ENCODE peak calls at places on chromosomes 4 and X, in five cellular contexts. One of them, this sample, is unnamed. For H3K9me3 and H3K4me1, the result is how much of the 10 kb centered on the place peaks cover.

GRCh38 chr4:183960021-183960420 is 54.9 kb downstream of the STOX2 start:
- DNase-seq in CD8-positive, alpha-beta T cell: no peak
- DNase-seq in ovary: peak
- DNase-seq in fibroblast of lung: peak
- DNase-seq in Peyer's patch: peak
- DNase-seq in this sample: peak

GRCh38 chr4:98318521-98318920 is 57.3 kb downstream of the RAP1GDS1 start:
- DNase-seq in CD8-positive, alpha-beta T cell: no peak
- DNase-seq in ovary: no peak
- DNase-seq in fibroblast of lung: no peak
- DNase-seq in Peyer's patch: no peak
- DNase-seq in this sample: no peak

GRCh38 chr4:99156992-99157391 is 12.9 kb upstream of the ADH4 start:
- DNase-seq in CD8-positive, alpha-beta T cell: no peak
- DNase-seq in ovary: no peak
- DNase-seq in fibroblast of lung: no peak
- DNase-seq in Peyer's patch: no peak
- DNase-seq in this sample: no peak

GRCh38 chrX:130057209-130057608 is 53.1 kb downstream of the ELF4 start:
- DNase-seq in CD8-positive, alpha-beta T cell: no peak
- DNase-seq in ovary: no peak
- DNase-seq in fibroblast of lung: no peak
- DNase-seq in Peyer's patch: no peak
- DNase-seq in this sample: no peak

GRCh38 chrX:143027262-143027661 is 1.5 kb downstream of the SPANXN4 start:
- DNase-seq in CD8-positive, alpha-beta T cell: no peak
- DNase-seq in ovary: no peak
- DNase-seq in fibroblast of lung: no peak
- DNase-seq in Peyer's patch: no peak
- DNase-seq in this sample: no peak

GRCh38 chr4:83387922-83388676 is 53.5 kb upstream of the HPSE start:
- DNase-seq in CD8-positive, alpha-beta T cell: no peak
- DNase-seq in ovary: no peak
- DNase-seq in fibroblast of lung: peak
- DNase-seq in Peyer's patch: no peak
- DNase-seq in this sample: no peak

GRCh38 chrX:72169008-72169728 is 12.4 kb upstream of the PIN4 start:
- DNase-seq in CD8-positive, alpha-beta T cell: peak
- DNase-seq in ovary: no peak
- DNase-seq in fibroblast of lung: peak
- DNase-seq in Peyer's patch: peak
- DNase-seq in this sample: no peak

GRCh38 chrX:39507617-39508299 is 590.0 kb downstream of the BCOR start:
- DNase-seq in CD8-positive, alpha-beta T cell: no peak
- DNase-seq in ovary: no peak
- DNase-seq in fibroblast of lung: no peak
- DNase-seq in Peyer's patch: no peak
- DNase-seq in this sample: no peak

GRCh38 chrX:110086162-110086915 is 83.4 kb downstream of the TMEM164 start:
- DNase-seq in CD8-positive, alpha-beta T cell: no peak
- DNase-seq in ovary: no peak
- DNase-seq in fibroblast of lung: peak
- DNase-seq in Peyer's patch: no peak
- DNase-seq in this sample: no peak

GRCh38 chr4:145083891-145084640 is 13.9 kb downstream of the ANAPC10 start:
- DNase-seq in CD8-positive, alpha-beta T cell: no peak
- DNase-seq in ovary: no peak
- DNase-seq in fibroblast of lung: no peak
- DNase-seq in Peyer's patch: no peak
- DNase-seq in this sample: no peak

GRCh38 chrX:11137543-11138139 is 26.5 kb downstream of the HCCS start:
- DNase-seq in CD8-positive, alpha-beta T cell: no peak
- DNase-seq in ovary: no peak
- DNase-seq in fibroblast of lung: peak
- DNase-seq in Peyer's patch: no peak
- DNase-seq in this sample: no peak

GRCh38 chr4:52925531-52925968 is 63.4 kb downstream of the RASL11B start:
- DNase-seq in CD8-positive, alpha-beta T cell: no peak
- DNase-seq in ovary: no peak
- DNase-seq in fibroblast of lung: no peak
- DNase-seq in Peyer's patch: no peak
- DNase-seq in this sample: no peak

GRCh38 chr4:10015140-10015753 is 6.0 kb downstream of the SLC2A9 start:
- DNase-seq in CD8-positive, alpha-beta T cell: no peak
- DNase-seq in ovary: peak
- DNase-seq in fibroblast of lung: peak
- DNase-seq in Peyer's patch: peak
- DNase-seq in this sample: peak

GRCh38 chrX:126065901-126066660 is 100.0 kb downstream of the DCAF12L2 start:
- DNase-seq in CD8-positive, alpha-beta T cell: no peak
- DNase-seq in ovary: no peak
- DNase-seq in fibroblast of lung: no peak
- DNase-seq in Peyer's patch: peak
- DNase-seq in this sample: no peak

GRCh38 chr4:134201216-134202098 is at the start of gene PABPC4L:
- DNase-seq in CD8-positive, alpha-beta T cell: no peak
- DNase-seq in ovary: peak
- DNase-seq in fibroblast of lung: peak
- DNase-seq in Peyer's patch: no peak
- DNase-seq in this sample: peak

GRCh38 chr4:47383829-47384427 is 79.6 kb downstream of the COMMD8 start:
- DNase-seq in CD8-positive, alpha-beta T cell: no peak
- DNase-seq in ovary: no peak
- DNase-seq in fibroblast of lung: peak
- DNase-seq in Peyer's patch: no peak
- DNase-seq in this sample: no peak

GRCh38 chrX:50430917-50431316 is 39.7 kb downstream of the DGKK start:
- DNase-seq in CD8-positive, alpha-beta T cell: no peak
- DNase-seq in ovary: no peak
- DNase-seq in fibroblast of lung: no peak
- DNase-seq in Peyer's patch: no peak
- DNase-seq in this sample: no peak

GRCh38 chr4:147944264-147944663 is 212.4 kb downstream of the ARHGAP10 start:
- DNase-seq in CD8-positive, alpha-beta T cell: no peak
- DNase-seq in ovary: no peak
- DNase-seq in fibroblast of lung: no peak
- DNase-seq in Peyer's patch: no peak
- DNase-seq in this sample: no peak

GRCh38 chr4:145583191-145583590 is 36.0 kb upstream of the MMAA start:
- DNase-seq in CD8-positive, alpha-beta T cell: no peak
- DNase-seq in ovary: no peak
- DNase-seq in fibroblast of lung: no peak
- DNase-seq in Peyer's patch: no peak
- DNase-seq in this sample: no peak

GRCh38 chr4:60463846-60464502 is 736.2 kb upstream of the ADGRL3 start:
- DNase-seq in CD8-positive, alpha-beta T cell: no peak
- DNase-seq in ovary: no peak
- DNase-seq in fibroblast of lung: peak
- DNase-seq in Peyer's patch: no peak
- DNase-seq in this sample: no peak

GRCh38 chr4:10085828-10086505 is 30.6 kb downstream of the WDR1 start:
- DNase-seq in CD8-positive, alpha-beta T cell: no peak
- DNase-seq in ovary: no peak
- DNase-seq in fibroblast of lung: no peak
- DNase-seq in Peyer's patch: peak
- DNase-seq in this sample: no peak

DNA sequence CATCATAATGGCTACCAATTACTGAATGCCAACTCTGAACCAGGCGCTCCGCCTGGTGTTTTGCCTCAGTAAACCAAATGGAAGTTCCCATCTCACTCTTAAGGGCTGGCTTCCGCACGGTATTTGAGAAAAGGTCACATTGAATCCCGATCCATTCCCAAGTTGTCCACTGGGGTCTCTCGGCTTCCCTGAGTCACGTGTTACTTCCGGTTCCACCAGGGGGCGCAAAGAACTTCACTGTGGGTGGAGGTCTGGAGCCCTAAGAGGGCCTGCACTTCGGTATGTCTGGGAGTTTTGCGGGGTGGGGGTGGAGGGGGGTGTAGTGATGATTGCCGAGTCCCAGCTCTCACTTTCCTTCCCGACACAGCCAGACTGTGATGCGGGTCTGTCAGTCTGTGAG is 13.4 kb upstream of the NHS start:
- DNase-seq in CD8-positive, alpha-beta T cell: no peak
- DNase-seq in ovary: no peak
- DNase-seq in fibroblast of lung: no peak
- DNase-seq in Peyer's patch: no peak
- DNase-seq in this sample: peak
- TF ChIP-seq CTCF in CD8-positive, alpha-beta T cell: no peak
- TF ChIP-seq CTCF in ovary: no peak
- TF ChIP-seq CTCF in fibroblast of lung: peak
- TF ChIP-seq CTCF in Peyer's patch: no peak
- TF ChIP-seq CTCF in this sample: no peak

GRCh38 chrX:17160971-17161370 is 214.0 kb upstream of the NHS start:
- DNase-seq in CD8-positive, alpha-beta T cell: no peak
- DNase-seq in ovary: no peak
- DNase-seq in fibroblast of lung: no peak
- DNase-seq in Peyer's patch: no peak
- DNase-seq in this sample: no peak
- H3K9me3 ChIP-seq in CD8-positive, alpha-beta T cell: under half
- H3K9me3 ChIP-seq in ovary: under half
- H3K9me3 ChIP-seq in fibroblast of lung: under half
- H3K9me3 ChIP-seq in Peyer's patch: under half
- H3K9me3 ChIP-seq in this sample: under half

GRCh38 chr4:38044060-38044459 is 83.9 kb downstream of the PTTG2 start:
- DNase-seq in CD8-positive, alpha-beta T cell: no peak
- DNase-seq in ovary: no peak
- DNase-seq in fibroblast of lung: no peak
- DNase-seq in Peyer's patch: no peak
- DNase-seq in this sample: no peak
- H3K4me1 ChIP-seq in CD8-positive, alpha-beta T cell: under half
- H3K4me1 ChIP-seq in ovary: under half
- H3K4me1 ChIP-seq in fibroblast of lung: under half
- H3K4me1 ChIP-seq in Peyer's patch: under half
- H3K4me1 ChIP-seq in this sample: under half

GRCh38 chr4:176376032-176376614 is 56.4 kb downstream of the SPCS3 start:
- DNase-seq in CD8-positive, alpha-beta T cell: no peak
- DNase-seq in ovary: no peak
- DNase-seq in fibroblast of lung: peak
- DNase-seq in Peyer's patch: no peak
- DNase-seq in this sample: no peak
- TF ChIP-seq CTCF in CD8-positive, alpha-beta T cell: peak
- TF ChIP-seq CTCF in ovary: no peak
- TF ChIP-seq CTCF in fibroblast of lung: peak
- TF ChIP-seq CTCF in Peyer's patch: peak
- TF ChIP-seq CTCF in this sample: no peak

DNA sequence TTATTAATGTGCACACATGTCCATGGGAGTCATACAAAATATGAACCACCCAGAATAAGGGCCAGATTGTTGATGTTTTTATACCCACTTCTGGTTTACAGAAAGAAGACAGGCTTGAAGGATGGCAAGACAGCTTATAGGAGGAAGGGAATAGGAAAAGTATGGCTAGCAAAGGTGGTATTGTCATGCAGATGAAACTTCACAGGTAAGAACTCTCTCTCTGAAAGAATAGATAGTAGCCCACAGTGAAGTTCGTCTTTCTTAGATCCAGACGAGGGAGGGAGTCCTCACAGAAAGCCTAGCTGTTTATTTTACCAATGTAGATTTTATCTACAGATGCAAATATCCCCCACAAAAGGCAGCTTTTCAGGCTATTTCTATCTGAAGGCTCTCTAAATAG is 43.7 kb upstream of the SPIN4 start:
- DNase-seq in CD8-positive, alpha-beta T cell: no peak
- DNase-seq in ovary: no peak
- DNase-seq in fibroblast of lung: no peak
- DNase-seq in Peyer's patch: no peak
- DNase-seq in this sample: no peak
- H3K9me3 ChIP-seq in CD8-positive, alpha-beta T cell: under half
- H3K9me3 ChIP-seq in ovary: under half
- H3K9me3 ChIP-seq in fibroblast of lung: under half
- H3K9me3 ChIP-seq in Peyer's patch: under half
- H3K9me3 ChIP-seq in this sample: under half

GRCh38 chr4:87521757-87522374 is 7.3 kb downstream of the SPARCL1 start:
- DNase-seq in CD8-positive, alpha-beta T cell: no peak
- DNase-seq in ovary: no peak
- DNase-seq in fibroblast of lung: peak
- DNase-seq in Peyer's patch: no peak
- DNase-seq in this sample: no peak
- H3K4me1 ChIP-seq in CD8-positive, alpha-beta T cell: under half
- H3K4me1 ChIP-seq in ovary: under half
- H3K4me1 ChIP-seq in fibroblast of lung: under half
- H3K4me1 ChIP-seq in Peyer's patch: under half
- H3K4me1 ChIP-seq in this sample: under half

GRCh38 chr4:89254847-89255246 is 52.8 kb downstream of the GPRIN3 start:
- DNase-seq in CD8-positive, alpha-beta T cell: peak
- DNase-seq in ovary: no peak
- DNase-seq in fibroblast of lung: peak
- DNase-seq in Peyer's patch: peak
- DNase-seq in this sample: peak
- TF ChIP-seq CTCF in CD8-positive, alpha-beta T cell: peak
- TF ChIP-seq CTCF in ovary: peak
- TF ChIP-seq CTCF in fibroblast of lung: peak
- TF ChIP-seq CTCF in Peyer's patch: peak
- TF ChIP-seq CTCF in this sample: peak

GRCh38 chrX:131725001-131725654 is 181.3 kb downstream of the OR13H1 start:
- DNase-seq in CD8-positive, alpha-beta T cell: peak
- DNase-seq in ovary: no peak
- DNase-seq in fibroblast of lung: no peak
- DNase-seq in Peyer's patch: no peak
- DNase-seq in this sample: no peak

GRCh38 chrX:131727778-131728177 is 183.9 kb downstream of the OR13H1 start:
- DNase-seq in CD8-positive, alpha-beta T cell: peak
- DNase-seq in ovary: no peak
- DNase-seq in fibroblast of lung: no peak
- DNase-seq in Peyer's patch: no peak
- DNase-seq in this sample: no peak

GRCh38 chrX:131728295-131729145 is 184.6 kb downstream of the OR13H1 start:
- DNase-seq in CD8-positive, alpha-beta T cell: peak
- DNase-seq in ovary: peak
- DNase-seq in fibroblast of lung: no peak
- DNase-seq in Peyer's patch: peak
- DNase-seq in this sample: peak

GRCh38 chrX:131724292-131724691 is 180.4 kb downstream of the OR13H1 start:
- DNase-seq in CD8-positive, alpha-beta T cell: no peak
- DNase-seq in ovary: no peak
- DNase-seq in fibroblast of lung: no peak
- DNase-seq in Peyer's patch: no peak
- DNase-seq in this sample: no peak

DNA sequence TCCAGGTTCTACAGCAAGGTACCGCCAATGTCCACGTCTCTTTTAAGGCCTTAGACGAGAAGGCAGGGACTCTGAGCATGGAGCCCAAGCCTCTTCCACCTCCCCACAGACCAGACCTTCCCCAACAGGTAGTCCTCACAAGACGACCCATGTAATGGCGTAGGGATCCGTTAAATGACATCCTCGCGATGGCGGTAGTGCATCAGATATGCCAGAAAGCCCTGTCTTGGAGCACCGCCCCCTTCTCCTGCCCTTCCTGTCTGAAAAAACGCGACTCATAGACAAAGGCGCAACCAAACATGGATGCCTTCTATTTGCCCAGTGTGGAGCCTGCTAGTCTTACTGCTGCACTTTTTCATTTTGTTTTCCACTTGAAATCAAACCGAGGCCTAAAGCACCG is 185.4 kb downstream of the OR13H1 start:
- DNase-seq in CD8-positive, alpha-beta T cell: peak
- DNase-seq in ovary: peak
- DNase-seq in fibroblast of lung: no peak
- DNase-seq in Peyer's patch: peak
- DNase-seq in this sample: peak
- H3K9me3 ChIP-seq in CD8-positive, alpha-beta T cell: under half
- H3K9me3 ChIP-seq in ovary: under half
- H3K9me3 ChIP-seq in fibroblast of lung: under half
- H3K9me3 ChIP-seq in Peyer's patch: under half
- H3K9me3 ChIP-seq in this sample: under half

GRCh38 chr4:152523731-152524130 is 12.2 kb downstream of the FBXW7 start:
- DNase-seq in CD8-positive, alpha-beta T cell: no peak
- DNase-seq in ovary: no peak
- DNase-seq in fibroblast of lung: peak
- DNase-seq in Peyer's patch: no peak
- DNase-seq in this sample: no peak
- H3K4me1 ChIP-seq in CD8-positive, alpha-beta T cell: under half
- H3K4me1 ChIP-seq in ovary: under half
- H3K4me1 ChIP-seq in fibroblast of lung: under half
- H3K4me1 ChIP-seq in Peyer's patch: under half
- H3K4me1 ChIP-seq in this sample: under half

This sample was measured in testis.